ENCODE peak calls at places on chromosome 17, in four cellular contexts. P is WTC11, O is SK-N-SH, G is H1. V is an unnamed sample.

GRCh38 chr17:50778988-50779387 is 11.7 kb upstream of the ANKRD40CL start:
- DNase-seq in P (no peak), O (no peak), G (no peak), V (no peak)

GRCh38 chr17:66951605-66951953 is 12.9 kb upstream of the CACNG4 start:
- DNase-seq in P (no peak), O (no peak), G (no peak), V (no peak)

GRCh38 chr17:15257316-15257925 is 7.7 kb downstream of the PMP22 start:
- DNase-seq in P (peak), O (peak), G (peak), V (peak)

GRCh38 chr17:73480740-73481139 is 163.5 kb downstream of the SDK2 start:
- DNase-seq in P (no peak), O (no peak), G (no peak), V (no peak)

GRCh38 chr17:50076591-50077235 is 18.4 kb upstream of the PDK2 start:
- DNase-seq in P (peak), O (no peak), G (peak), V (peak)

GRCh38 chr17:10612957-10613744 is 44.0 kb downstream of the MYH3 start:
- DNase-seq in P (no peak), O (no peak), G (no peak), V (no peak)

GRCh38 chr17:50055055-50055425 is 870 bp upstream of the ITGA3 start:
- DNase-seq in P (peak), O (no peak), G (peak), V (no peak)

GRCh38 chr17:12665263-12666210 is at the start of gene MYOCD:
- DNase-seq in P (peak), O (peak), G (peak), V (no peak)

GRCh38 chr17:9971991-9972390 is 66.9 kb upstream of the RCVRN start:
- DNase-seq in P (no peak), O (peak), G (no peak), V (no peak)

GRCh38 chr17:61863801-61864126 is 436 bp upstream of the BRIP1 start:
- DNase-seq in P (no peak), O (peak), G (peak), V (no peak)

GRCh38 chr17:29789186-29790170 is 140.6 kb downstream of the SSH2 start:
- DNase-seq in P (no peak), O (no peak), G (no peak), V (no peak)

GRCh38 chr17:57211543-57211942 is 44.8 kb upstream of the MSI2 start:
- DNase-seq in P (no peak), O (no peak), G (no peak), V (no peak)

GRCh38 chr17:13478326-13478830 is 123.4 kb downstream of the HS3ST3A1 start:
- DNase-seq in P (no peak), O (no peak), G (no peak), V (no peak)

GRCh38 chr17:4357671-4358070 is 8.8 kb downstream of the UBE2G1 start:
- DNase-seq in P (no peak), O (no peak), G (no peak), V (no peak)

GRCh38 chr17:58343131-58343530 is 8.9 kb downstream of the SUPT4H1 start:
- DNase-seq in P (no peak), O (no peak), G (no peak), V (no peak)

GRCh38 chr17:72517413-72518237 is 396.8 kb downstream of the SOX9 start:
- DNase-seq in P (no peak), O (no peak), G (no peak), V (no peak)

GRCh38 chr17:78875738-78876597 is 27.0 kb downstream of the CEP295NL start:
- DNase-seq in P (no peak), O (peak), G (no peak), V (no peak)

GRCh38 chr17:33572615-33573014 is 279.5 kb upstream of the ASIC2 start:
- DNase-seq in P (peak), O (no peak), G (no peak), V (no peak)

GRCh38 chr17:17708301-17708700 is 27.0 kb downstream of the RAI1 start:
- DNase-seq in P (no peak), O (no peak), G (no peak), V (no peak)

GRCh38 chr17:73541561-73541981 is 102.7 kb downstream of the SDK2 start:
- DNase-seq in P (no peak), O (no peak), G (no peak), V (peak)

GRCh38 chr17:9987779-9988585 is 82.9 kb upstream of the RCVRN start:
- DNase-seq in P (peak), O (peak), G (peak), V (peak)

GRCh38 chr17:63919311-63919723 is 678 bp upstream of the GH1 start:
- DNase-seq in P (peak), O (peak), G (peak), V (peak)

GRCh38 chr17:45233423-45233924 is 11.8 kb downstream of the FMNL1 start:
- DNase-seq in P (no peak), O (no peak), G (no peak), V (no peak)

GRCh38 chr17:45236002-45236606 is 14.4 kb downstream of the FMNL1 start:
- DNase-seq in P (no peak), O (no peak), G (no peak), V (no peak)

GRCh38 chr17:45232514-45233422 is 11.1 kb downstream of the FMNL1 start:
- DNase-seq in P (no peak), O (no peak), G (no peak), V (no peak)

GRCh38 chr17:45235071-45236001 is 13.7 kb downstream of the FMNL1 start:
- DNase-seq in P (peak), O (peak), G (peak), V (peak)

DNA sequence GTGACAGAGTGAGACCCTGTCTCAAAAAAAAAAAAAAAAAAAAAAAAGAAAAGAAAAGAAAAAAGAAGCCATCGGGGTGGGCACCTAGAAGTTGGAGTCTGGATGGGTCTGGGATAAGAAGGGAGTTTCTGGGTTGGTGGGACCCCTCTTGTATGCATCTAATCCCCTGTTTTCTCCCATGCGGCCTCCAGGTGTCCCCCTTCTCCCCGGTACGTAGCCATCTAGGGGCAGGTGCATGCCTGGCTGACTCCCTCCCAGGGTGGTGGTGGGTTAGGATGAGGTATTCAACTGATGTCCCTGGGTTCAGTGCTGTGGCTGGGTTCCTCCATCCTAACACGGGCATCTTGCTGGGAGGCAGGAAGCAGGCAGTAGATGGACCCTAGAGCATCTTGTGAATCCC is 13.0 kb downstream of the FMNL1 start:
- DNase-seq in P (peak), O (peak), G (peak), V (peak)
- TF ChIP-seq TEAD4 in P (no peak), O (no peak), G (peak), V (no peak)

GRCh38 chr17:41792835-41793748 is 6.6 kb upstream of the JUP start:
- DNase-seq in P (no peak), O (peak), G (no peak), V (peak)
- TF ChIP-seq TEAD4 in P (no peak), O (no peak), G (no peak), V (peak)

GRCh38 chr17:8838551-8839095 is 28.9 kb downstream of the PIK3R6 start:
- DNase-seq in P (no peak), O (no peak), G (peak), V (no peak)
- TF ChIP-seq TEAD4 in P (no peak), O (no peak), G (no peak), V (no peak)

GRCh38 chr17:80791758-80792284 is 199.8 kb upstream of the CHMP6 start:
- DNase-seq in P (no peak), O (no peak), G (no peak), V (peak)
- TF ChIP-seq TEAD4 in P (no peak), O (peak), G (no peak), V (no peak)

GRCh38 chr17:76054112-76054476 is 18.2 kb downstream of the SRP68 start:
- DNase-seq in P (no peak), O (no peak), G (no peak), V (no peak)
- TF ChIP-seq TEAD4 in P (no peak), O (no peak), G (no peak), V (no peak)

DNA sequence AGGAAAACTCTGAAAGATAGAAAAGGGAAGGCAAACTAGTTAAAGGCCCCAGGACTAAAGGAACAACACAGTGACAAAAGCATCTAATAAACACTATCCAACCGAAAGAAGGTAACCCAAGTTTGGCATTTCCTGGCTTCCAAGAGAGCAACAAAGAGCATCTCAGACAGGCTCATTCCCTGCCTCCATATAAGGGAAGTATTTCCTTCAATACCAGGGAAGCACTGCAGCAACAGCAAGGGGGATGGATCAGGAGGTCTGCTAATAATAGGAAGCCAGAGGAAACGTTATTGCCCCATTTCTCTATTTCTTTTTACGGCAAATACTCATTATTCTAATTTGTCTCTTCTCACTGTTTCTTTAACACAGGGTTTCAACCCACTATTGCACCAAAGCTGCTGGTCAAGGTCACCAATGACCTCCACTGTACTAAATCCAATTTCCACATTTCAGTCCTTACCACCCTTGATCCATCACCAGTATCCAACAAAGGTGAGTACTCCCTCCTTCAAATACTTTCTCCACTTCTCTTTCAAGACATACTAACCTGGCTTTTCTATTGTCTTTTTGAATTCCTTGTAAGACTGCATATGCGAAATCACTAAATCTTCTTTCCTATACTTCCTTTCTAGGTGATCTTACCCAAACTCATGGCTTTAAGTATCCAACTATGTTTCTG is 86.1 kb downstream of the KANSL1 start:
- DNase-seq in P (no peak), O (no peak), G (no peak), V (no peak)
- TF ChIP-seq TEAD4 in P (no peak), O (no peak), G (no peak), V (no peak)

GRCh38 chr17:48951572-48951971 is 6.9 kb upstream of the SNF8 start:
- DNase-seq in P (no peak), O (no peak), G (no peak), V (no peak)
- TF ChIP-seq TEAD4 in P (no peak), O (no peak), G (no peak), V (no peak)

GRCh38 chr17:39863918-39864746 is at the start of gene IKZF3:
- DNase-seq in P (peak), O (peak), G (peak), V (peak)
- TF ChIP-seq TEAD4 in P (peak), O (no peak), G (peak), V (no peak)

GRCh38 chr17:1470071-1470773 is 14.2 kb upstream of the CRK start:
- DNase-seq in P (no peak), O (no peak), G (no peak), V (no peak)

GRCh38 chr17:1470774-1471462 is 14.9 kb upstream of the CRK start:
- DNase-seq in P (no peak), O (no peak), G (no peak), V (no peak)

GRCh38 chr17:1467898-1468492 is 12.0 kb upstream of the CRK start:
- DNase-seq in P (peak), O (no peak), G (no peak), V (no peak)

GRCh38 chr17:1467258-1467657 is 11.2 kb upstream of the CRK start:
- DNase-seq in P (no peak), O (peak), G (no peak), V (no peak)

DNA sequence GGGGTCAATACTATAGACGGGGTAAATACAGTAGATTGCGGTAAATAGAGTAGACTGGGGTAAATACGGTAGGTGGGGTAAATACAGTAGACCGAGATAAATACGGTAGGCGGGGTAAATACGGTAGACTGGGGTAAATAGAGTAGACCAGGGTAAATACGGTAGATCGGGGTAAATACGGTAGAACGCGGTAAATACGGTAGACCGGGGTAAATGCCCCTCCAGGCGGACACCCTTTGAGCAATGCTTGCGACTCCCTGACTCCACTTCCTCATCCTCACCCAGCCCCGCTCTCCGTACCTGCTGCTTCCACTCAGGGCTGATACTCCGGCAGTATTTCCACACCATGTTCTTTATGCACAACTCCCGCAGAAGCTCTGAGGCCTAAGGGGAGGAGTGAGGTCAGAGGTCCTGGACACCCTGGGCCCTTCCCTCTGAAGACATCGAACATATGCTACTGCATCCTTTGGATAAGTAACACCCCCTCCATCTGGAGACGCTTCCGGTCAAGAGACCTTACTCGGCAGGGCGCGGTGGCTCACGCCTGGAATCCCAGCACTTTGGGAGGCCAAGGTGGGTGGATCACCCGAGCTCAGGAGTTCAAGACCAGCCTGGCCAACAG is 13.3 kb upstream of the CRK start:
- DNase-seq in P (no peak), O (no peak), G (peak), V (no peak)
- TF ChIP-seq TEAD4 in P (no peak), O (no peak), G (no peak), V (no peak)

GRCh38 chr17:82051776-82052637 is at the start of the genes GPS1 and RFNG:
- DNase-seq in P (peak), O (peak), G (peak), V (peak)
- TF ChIP-seq TEAD4 in P (no peak), O (no peak), G (no peak), V (no peak)

V was measured in K562.